ENCODE peak calls at places on chromosomes 6 and 20, in five cellular contexts. S is heart left ventricle, X is HuH-7.5, J is progenitor cell of endocrine pancreas, L is cerebellum. W is an unnamed sample.

GRCh38 chr6:151704383-151704782 is 103.1 kb upstream of the ESR1 start:
- DNase-seq in X (no peak), L (no peak), J (no peak), S (no peak), W (no peak)

GRCh38 chr20:20092852-20093251 is 40.5 kb downstream of the CFAP61 start:
- DNase-seq in J (no peak), L (no peak), X (no peak), S (no peak), W (no peak)

GRCh38 chr6:81748946-81749345 is 3.5 kb downstream of the TENT5A start:
- DNase-seq in S (no peak), X (no peak), L (no peak), J (no peak), W (no peak)

GRCh38 chr6:107690864-107691661 is 133.1 kb downstream of the SCML4 start:
- DNase-seq in J (no peak), L (no peak), S (no peak), X (no peak), W (no peak)

GRCh38 chr20:7742479-7742878 is 197.8 kb downstream of the HAO1 start:
- DNase-seq in J (no peak), X (no peak), S (no peak), L (no peak), W (no peak)

GRCh38 chr20:44861547-44862006 is 23.9 kb upstream of the YWHAB start:
- DNase-seq in L (peak; percentile 34), S (no peak), X (no peak), J (no peak), W (peak; percentile 45)

GRCh38 chr6:57324538-57324937 is 7.1 kb downstream of the PRIM2 start:
- DNase-seq in S (no peak), X (no peak), J (no peak), L (no peak), W (no peak)

GRCh38 chr6:6674872-6675271 is 86.4 kb downstream of the LY86 start:
- DNase-seq in X (no peak), L (no peak), S (no peak), J (no peak), W (no peak)

GRCh38 chr20:39145921-39146320 is 183.8 kb downstream of the DHX35 start:
- DNase-seq in J (no peak), L (no peak), X (no peak), S (no peak), W (no peak)

GRCh38 chr20:23320317-23320716 is 30.3 kb upstream of the NXT1 start:
- DNase-seq in L (no peak), X (peak; percentile 38), J (no peak), S (no peak), W (no peak)

GRCh38 chr6:43970068-43970912 is 157.0 kb downstream of the MRPL14 start:
- DNase-seq in L (no peak), X (no peak), J (no peak), S (peak; percentile 4), W (no peak)

GRCh38 chr6:17907467-17908229 is 79.8 kb downstream of the KIF13A start:
- DNase-seq in L (no peak), S (peak; percentile 39), X (no peak), J (no peak), W (peak; percentile 73)

W was measured in Right ventricle myocardium superior.